ENCODE peak calls at places on chromosomes 6 and 20, in six cellular contexts. J, X, Q, A, R and U are unnamed samples.

GRCh38 chr6:52049252-52050050 is 38.0 kb downstream of the PKHD1 start:
- DNase-seq in J (peak), X (no peak), Q (no peak), A (no peak), R (peak), U (no peak)

GRCh38 chr6:45923831-45924391 is 91.7 kb downstream of the CLIC5 start:
- DNase-seq in J (peak), X (peak), Q (no peak), A (peak), R (no peak), U (peak)

GRCh38 chr6:26276841-26277648 is 88.0 kb upstream of the BTN3A2 start:
- DNase-seq in J (no peak), X (no peak), Q (no peak), A (no peak), R (no peak), U (no peak)

GRCh38 chr20:44433751-44434538 is 41.7 kb upstream of the TTPAL start:
- DNase-seq in J (no peak), X (no peak), Q (no peak), A (no peak), R (no peak), U (no peak)

GRCh38 chr6:38499046-38499445 is 140.7 kb downstream of the BTBD9 start:
- DNase-seq in J (no peak), X (no peak), Q (no peak), A (no peak), R (no peak), U (no peak)

GRCh38 chr6:17601389-17601703 is 1.2 kb downstream of the FAM8A1 start:
- DNase-seq in J (no peak), X (no peak), Q (no peak), A (no peak), R (no peak), U (no peak)

GRCh38 chr6:26233608-26234420 is 131.2 kb upstream of the BTN3A2 start:
- DNase-seq in J (peak), X (peak), Q (peak), A (peak), R (peak), U (peak)

GRCh38 chr20:17835240-17835940 is 133.2 kb downstream of the SNX5 start:
- DNase-seq in J (peak), X (no peak), Q (no peak), A (no peak), R (peak), U (peak)

GRCh38 chr6:1310628-1311399 is 1.1 kb upstream of the FOXQ1 start:
- DNase-seq in J (peak), X (no peak), Q (no peak), A (no peak), R (no peak), U (peak)

GRCh38 chr20:59831901-59832240 is 101.6 kb downstream of the SYCP2 start:
- DNase-seq in J (no peak), X (no peak), Q (no peak), A (no peak), R (no peak), U (no peak)

GRCh38 chr20:41424546-41424945 is 57.9 kb upstream of the EMILIN3 start:
- DNase-seq in J (peak), X (no peak), Q (no peak), A (no peak), R (peak), U (no peak)

GRCh38 chr20:10110151-10110550 is 75.4 kb downstream of the ANKEF1 start:
- DNase-seq in J (peak), X (no peak), Q (no peak), A (no peak), R (no peak), U (no peak)